ENCODE peak calls at places on chromosomes 7 and 10, in four cellular contexts. One of them, this sample, is unnamed.

GRCh38 chr10:88379575-88379974 is 203.5 kb downstream of the RNLS start:
- DNase-seq in transverse colon: peak
- DNase-seq in fibroblast of mammary gland: peak
- DNase-seq in T-helper 1 cell: no peak
- DNase-seq in this sample: no peak

GRCh38 chr7:112135815-112136706 is 70.1 kb downstream of the DOCK4 start:
- DNase-seq in transverse colon: no peak
- DNase-seq in fibroblast of mammary gland: peak
- DNase-seq in T-helper 1 cell: no peak
- DNase-seq in this sample: no peak

GRCh38 chr7:115350764-115351163 is 428.9 kb downstream of the MDFIC start:
- DNase-seq in transverse colon: no peak
- DNase-seq in fibroblast of mammary gland: no peak
- DNase-seq in T-helper 1 cell: no peak
- DNase-seq in this sample: no peak

GRCh38 chr10:46517541-46517940 is 38.9 kb downstream of the GPRIN2 start:
- DNase-seq in transverse colon: no peak
- DNase-seq in fibroblast of mammary gland: no peak
- DNase-seq in T-helper 1 cell: no peak
- DNase-seq in this sample: no peak

GRCh38 chr10:92413519-92413918 is 122.6 kb downstream of the MARCHF5 start:
- DNase-seq in transverse colon: no peak
- DNase-seq in fibroblast of mammary gland: no peak
- DNase-seq in T-helper 1 cell: no peak
- DNase-seq in this sample: no peak

GRCh38 chr10:122875843-122876492 is 3.4 kb downstream of the FAM24B start:
- DNase-seq in transverse colon: no peak
- DNase-seq in fibroblast of mammary gland: no peak
- DNase-seq in T-helper 1 cell: no peak
- DNase-seq in this sample: no peak

GRCh38 chr10:100570518-100570865 is 34.7 kb downstream of the HIF1AN start:
- DNase-seq in transverse colon: no peak
- DNase-seq in fibroblast of mammary gland: no peak
- DNase-seq in T-helper 1 cell: no peak
- DNase-seq in this sample: no peak

GRCh38 chr7:147670759-147671158 is 919.8 kb upstream of the C7orf33 start:
- DNase-seq in transverse colon: no peak
- DNase-seq in fibroblast of mammary gland: no peak
- DNase-seq in T-helper 1 cell: no peak
- DNase-seq in this sample: no peak

GRCh38 chr10:79487296-79488194 is 24.8 kb upstream of the EIF5AL1 start:
- DNase-seq in transverse colon: peak
- DNase-seq in fibroblast of mammary gland: peak
- DNase-seq in T-helper 1 cell: no peak
- DNase-seq in this sample: no peak

GRCh38 chr10:52965938-52966401 is 193.4 kb upstream of the MBL2 start:
- DNase-seq in transverse colon: no peak
- DNase-seq in fibroblast of mammary gland: no peak
- DNase-seq in T-helper 1 cell: no peak
- DNase-seq in this sample: no peak

GRCh38 chr7:87359366-87359765 is 13.9 kb downstream of the CROT start:
- DNase-seq in transverse colon: no peak
- DNase-seq in fibroblast of mammary gland: peak
- DNase-seq in T-helper 1 cell: no peak
- DNase-seq in this sample: no peak

GRCh38 chr10:110167149-110167548 is 40.3 kb upstream of the MXI1 start:
- DNase-seq in transverse colon: no peak
- DNase-seq in fibroblast of mammary gland: no peak
- DNase-seq in T-helper 1 cell: no peak
- DNase-seq in this sample: no peak

GRCh38 chr10:49632406-49633317 is 18.8 kb downstream of the CHAT start:
- DNase-seq in transverse colon: no peak
- DNase-seq in fibroblast of mammary gland: peak
- DNase-seq in T-helper 1 cell: no peak
- DNase-seq in this sample: no peak

GRCh38 chr7:22442187-22442886 is 57.7 kb downstream of the STEAP1B start:
- DNase-seq in transverse colon: no peak
- DNase-seq in fibroblast of mammary gland: no peak
- DNase-seq in T-helper 1 cell: no peak
- DNase-seq in this sample: no peak

GRCh38 chr7:15463801-15464761 is 97.7 kb downstream of the AGMO start:
- DNase-seq in transverse colon: no peak
- DNase-seq in fibroblast of mammary gland: peak
- DNase-seq in T-helper 1 cell: no peak
- DNase-seq in this sample: no peak

GRCh38 chr10:22548343-22548742 is 166.0 kb downstream of the PIP4K2A start:
- DNase-seq in transverse colon: no peak
- DNase-seq in fibroblast of mammary gland: no peak
- DNase-seq in T-helper 1 cell: no peak
- DNase-seq in this sample: no peak

GRCh38 chr10:28202941-28203352 is 99.9 kb downstream of the MPP7 start:
- DNase-seq in transverse colon: no peak
- DNase-seq in fibroblast of mammary gland: peak
- DNase-seq in T-helper 1 cell: no peak
- DNase-seq in this sample: no peak

GRCh38 chr10:90968448-90969086 is 47.7 kb upstream of the ANKRD1 start:
- DNase-seq in transverse colon: no peak
- DNase-seq in fibroblast of mammary gland: peak
- DNase-seq in T-helper 1 cell: no peak
- DNase-seq in this sample: no peak

GRCh38 chr7:81714306-81714705 is 55.5 kb downstream of the HGF start:
- DNase-seq in transverse colon: no peak
- DNase-seq in fibroblast of mammary gland: no peak
- DNase-seq in T-helper 1 cell: no peak
- DNase-seq in this sample: no peak

GRCh38 chr10:60434418-60435046 is 44.9 kb upstream of the ANK3 start:
- DNase-seq in transverse colon: peak
- DNase-seq in fibroblast of mammary gland: peak
- DNase-seq in T-helper 1 cell: no peak
- DNase-seq in this sample: no peak

This sample was measured in effector CD8-positive, alpha-beta T cell.